ENCODE peak calls at places on chromosomes 3 and 15, in ten cellular contexts. U, R, M, E, K, B, Z, V, S and J are unnamed samples.

GRCh38 chr3:116155830-116156229 is 289.5 kb downstream of the LSAMP start:
- DNase-seq in S (no peak), E (no peak), V (no peak), M (no peak), B (no peak), U (no peak), R (peak), Z (no peak), K (peak), J (no peak)

GRCh38 chr3:77059354-77059753 is 19.5 kb downstream of the ROBO2 start:
- DNase-seq in R (no peak), B (no peak), V (no peak), M (no peak), Z (no peak), K (no peak), S (no peak), E (no peak), U (no peak), J (no peak)

GRCh38 chr3:176840604-176841287 is 356.5 kb downstream of the TBL1XR1 start:
- DNase-seq in R (no peak), K (no peak), Z (no peak), B (no peak), U (no peak), M (no peak), S (no peak), E (no peak), V (no peak), J (no peak)

GRCh38 chr3:21668012-21668411 is 83.0 kb downstream of the ZNF385D start:
- DNase-seq in M (no peak), E (no peak), U (no peak), R (no peak), B (no peak), V (no peak), Z (no peak), K (no peak), S (no peak), J (no peak)

GRCh38 chr3:196120291-196120951 is 38.5 kb upstream of the TFRC start:
- DNase-seq in S (no peak), Z (no peak), R (peak), E (no peak), B (peak), K (no peak), U (no peak), M (no peak), V (no peak), J (no peak)

GRCh38 chr15:55218068-55218467 is 21.3 kb upstream of the RSL24D1 start:
- DNase-seq in U (no peak), Z (no peak), R (no peak), M (no peak), K (peak), S (no peak), B (no peak), V (no peak), E (no peak), J (no peak)

GRCh38 chr15:31200735-31201151 is 99.2 kb upstream of the TRPM1 start:
- DNase-seq in U (no peak), S (peak), V (peak), Z (peak), M (no peak), B (peak), E (peak), R (peak), K (peak), J (peak)

GRCh38 chr3:47617061-47618010 is 38.7 kb upstream of the CSPG5 start:
- DNase-seq in S (no peak), R (no peak), B (no peak), Z (no peak), E (no peak), M (no peak), V (no peak), K (peak), U (no peak), J (no peak)

GRCh38 chr3:36695769-36696137 is 68.6 kb downstream of the DCLK3 start:
- DNase-seq in U (no peak), M (no peak), B (no peak), R (no peak), K (peak), Z (no peak), V (no peak), E (no peak), S (no peak), J (no peak)

GRCh38 chr3:45677045-45677436 is 12.2 kb upstream of the SACM1L start:
- DNase-seq in M (no peak), Z (no peak), E (no peak), S (no peak), U (no peak), V (no peak), R (peak), K (peak), B (peak), J (no peak)

GRCh38 chr3:187935623-187936156 is 190.4 kb upstream of the BCL6 start:
- DNase-seq in Z (no peak), U (no peak), B (peak), R (no peak), E (no peak), M (no peak), V (peak), K (no peak), S (no peak), J (peak)

GRCh38 chr3:49845694-49846093 is 10.7 kb downstream of the TRAIP start:
- DNase-seq in S (no peak), B (no peak), Z (no peak), M (no peak), E (no peak), K (no peak), V (no peak), R (no peak), U (no peak), J (no peak)

GRCh38 chr15:47129033-47129432 is 588.3 kb upstream of the SEMA6D start:
- DNase-seq in E (no peak), B (no peak), S (peak), V (no peak), U (no peak), Z (no peak), M (no peak), R (no peak), K (no peak), J (no peak)

GRCh38 chr3:50248387-50248786 is 12.4 kb downstream of the GNAI2 start:
- DNase-seq in U (no peak), M (no peak), S (peak), R (no peak), K (peak), V (no peak), B (no peak), Z (no peak), E (peak), J (no peak)

GRCh38 chr3:186772281-186772885 is 11.0 kb upstream of the EIF4A2 start:
- DNase-seq in B (peak), M (no peak), V (no peak), S (no peak), E (no peak), Z (no peak), K (no peak), U (no peak), R (no peak), J (no peak)

GRCh38 chr15:80710635-80711553 is 15.8 kb downstream of the ABHD17C start:
- DNase-seq in R (no peak), U (no peak), V (peak), E (no peak), S (no peak), M (no peak), Z (no peak), K (peak), B (peak), J (no peak)

GRCh38 chr3:111749171-111750170 is 109.6 kb upstream of the PHLDB2 start:
- DNase-seq in Z (no peak), E (no peak), R (no peak), V (no peak), B (no peak), S (no peak), K (no peak), M (no peak), U (peak), J (no peak)

GRCh38 chr3:126456766-126457388 is 18.8 kb downstream of the ZXDC start:
- DNase-seq in K (no peak), B (no peak), E (no peak), R (no peak), U (no peak), V (no peak), M (no peak), S (no peak), Z (no peak), J (no peak)